ENCODE peak calls at places on chromosomes 1 and 21, in eight cellular contexts. A, C, Q, M, D, L, S and Y are unnamed samples.

GRCh38 chr1:209879539-209879938 is 51.8 kb downstream of the UTP25 start:
- DNase-seq in C (no peak), D (no peak), L (no peak), S (no peak), A (no peak), Q (no peak), M (peak), Y (no peak)

GRCh38 chr1:214003233-214003632 is 15.5 kb downstream of the PROX1 start:
- DNase-seq in D (no peak), M (no peak), L (no peak), C (no peak), A (no peak), Q (no peak), S (no peak), Y (no peak)

GRCh38 chr1:46394108-46394871 is at the start of gene FAAH:
- DNase-seq in D (no peak), L (no peak), M (peak), Q (peak), A (no peak), S (peak), C (no peak), Y (peak)

GRCh38 chr1:25617626-25618432 is 1.2 kb downstream of the MAN1C1 start:
- DNase-seq in L (no peak), M (no peak), C (no peak), S (peak), D (no peak), Q (peak), A (no peak), Y (no peak)

GRCh38 chr1:38375035-38375434 is 328.4 kb upstream of the POU3F1 start:
- DNase-seq in M (no peak), L (no peak), Q (no peak), S (no peak), C (no peak), A (no peak), D (no peak), Y (no peak)

GRCh38 chr1:42815938-42816599 is 853 bp upstream of the ERMAP start:
- DNase-seq in S (no peak), D (no peak), L (no peak), M (peak), A (no peak), Q (no peak), C (no peak), Y (no peak)

GRCh38 chr21:28979092-28979491 is 13.6 kb downstream of the LTN1 start:
- DNase-seq in M (no peak), D (no peak), C (no peak), A (no peak), Q (no peak), L (no peak), S (no peak), Y (no peak)

GRCh38 chr1:244424649-244425334 is 26.9 kb downstream of the ADSS2 start:
- DNase-seq in S (no peak), Q (no peak), C (no peak), M (no peak), A (no peak), D (no peak), L (no peak), Y (no peak)

GRCh38 chr1:226813671-226814591 is 56.5 kb upstream of the PSEN2 start:
- DNase-seq in L (no peak), D (no peak), A (no peak), Q (no peak), M (no peak), C (no peak), S (no peak), Y (no peak)

GRCh38 chr1:225813250-225813964 is 3.5 kb downstream of the EPHX1 start:
- DNase-seq in S (peak), L (no peak), Q (peak), C (no peak), M (peak), D (no peak), A (no peak), Y (no peak)

GRCh38 chr1:212132040-212132439 is 96.5 kb downstream of the DTL start:
- DNase-seq in D (no peak), A (no peak), C (no peak), M (no peak), Q (no peak), L (no peak), S (no peak), Y (no peak)

GRCh38 chr1:99327357-99327756 is 63.1 kb downstream of the PLPPR4 start:
- DNase-seq in S (no peak), L (no peak), D (no peak), A (no peak), Q (no peak), M (no peak), C (no peak), Y (no peak)

GRCh38 chr1:201447911-201448871 is 20.8 kb downstream of the PHLDA3 start:
- DNase-seq in Q (peak), C (peak), M (peak), S (peak), L (peak), A (no peak), D (peak), Y (no peak)
- TF ChIP-seq CTCF in Q (peak), C (peak), M (peak), S (peak), L (peak), A (peak), D (peak), Y (peak)

DNA sequence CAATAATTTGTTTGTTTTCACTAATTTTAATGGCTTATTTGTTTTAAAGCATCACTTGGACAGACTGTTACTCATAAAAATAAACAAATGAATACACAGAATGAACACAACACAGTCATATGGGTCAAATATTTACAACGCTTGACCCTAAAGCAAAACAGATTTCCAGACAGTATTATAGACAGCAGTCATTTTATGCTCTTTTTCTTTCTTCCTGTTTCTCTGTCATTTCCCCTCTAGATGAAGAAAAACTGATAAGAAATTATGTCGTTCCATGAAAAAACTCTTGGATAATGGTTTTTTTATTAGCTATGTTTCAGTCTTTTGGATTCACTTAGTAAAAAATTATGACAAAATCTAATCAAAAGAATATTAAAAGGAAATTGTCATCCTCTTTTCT is 297.3 kb upstream of the NEGR1 start:
- DNase-seq in Q (no peak), L (no peak), M (no peak), S (no peak), A (no peak), D (no peak), C (no peak), Y (no peak)
- TF ChIP-seq CTCF in Q (no peak), L (no peak), M (no peak), S (no peak), A (no peak), D (no peak), C (no peak), Y (no peak)

GRCh38 chr1:230861489-230861888 is 6.8 kb downstream of the C1orf198 start:
- DNase-seq in D (no peak), M (no peak), S (no peak), A (no peak), C (no peak), L (no peak), Q (no peak), Y (no peak)
- TF ChIP-seq CTCF in D (peak), M (peak), S (no peak), A (peak), C (peak), L (no peak), Q (no peak), Y (peak)

DNA sequence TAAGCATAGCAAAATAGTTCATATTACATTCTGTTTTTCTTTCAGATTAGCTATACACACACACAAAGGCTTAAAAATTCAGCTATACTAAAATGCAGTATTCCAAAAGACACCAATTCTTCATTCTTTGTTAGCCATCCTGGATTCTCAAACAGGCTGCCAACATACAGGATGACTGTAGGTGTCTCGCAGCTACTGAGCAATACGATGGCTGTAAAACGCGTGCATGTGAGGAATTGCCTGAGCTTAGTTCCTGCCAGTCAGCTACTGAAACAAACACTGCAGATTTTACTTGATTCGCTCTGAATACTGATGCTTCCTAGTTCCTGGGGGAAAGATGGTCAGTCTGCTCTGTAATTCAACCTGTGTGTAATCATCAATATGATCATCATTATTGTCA is 24.7 kb upstream of the HMGN1 start:
- DNase-seq in D (no peak), S (no peak), C (no peak), L (no peak), Q (no peak), M (peak), A (no peak), Y (no peak)
- TF ChIP-seq CTCF in D (peak), S (no peak), C (peak), L (no peak), Q (no peak), M (peak), A (peak), Y (peak)

GRCh38 chr1:77412794-77413530 is 131.1 kb downstream of the AK5 start:
- DNase-seq in Q (no peak), M (no peak), S (no peak), C (no peak), D (no peak), A (no peak), L (no peak), Y (no peak)

GRCh38 chr1:77412069-77412793 is 130.4 kb downstream of the AK5 start:
- DNase-seq in L (no peak), M (peak), A (peak), C (no peak), Q (no peak), S (no peak), D (no peak), Y (no peak)

GRCh38 chr1:77413541-77414335 is 131.9 kb downstream of the AK5 start:
- DNase-seq in D (no peak), S (no peak), M (no peak), C (no peak), A (no peak), L (no peak), Q (no peak), Y (no peak)

GRCh38 chr1:77415585-77415984 is 133.8 kb downstream of the AK5 start:
- DNase-seq in M (no peak), A (no peak), L (no peak), C (no peak), D (no peak), S (no peak), Q (no peak), Y (no peak)

DNA sequence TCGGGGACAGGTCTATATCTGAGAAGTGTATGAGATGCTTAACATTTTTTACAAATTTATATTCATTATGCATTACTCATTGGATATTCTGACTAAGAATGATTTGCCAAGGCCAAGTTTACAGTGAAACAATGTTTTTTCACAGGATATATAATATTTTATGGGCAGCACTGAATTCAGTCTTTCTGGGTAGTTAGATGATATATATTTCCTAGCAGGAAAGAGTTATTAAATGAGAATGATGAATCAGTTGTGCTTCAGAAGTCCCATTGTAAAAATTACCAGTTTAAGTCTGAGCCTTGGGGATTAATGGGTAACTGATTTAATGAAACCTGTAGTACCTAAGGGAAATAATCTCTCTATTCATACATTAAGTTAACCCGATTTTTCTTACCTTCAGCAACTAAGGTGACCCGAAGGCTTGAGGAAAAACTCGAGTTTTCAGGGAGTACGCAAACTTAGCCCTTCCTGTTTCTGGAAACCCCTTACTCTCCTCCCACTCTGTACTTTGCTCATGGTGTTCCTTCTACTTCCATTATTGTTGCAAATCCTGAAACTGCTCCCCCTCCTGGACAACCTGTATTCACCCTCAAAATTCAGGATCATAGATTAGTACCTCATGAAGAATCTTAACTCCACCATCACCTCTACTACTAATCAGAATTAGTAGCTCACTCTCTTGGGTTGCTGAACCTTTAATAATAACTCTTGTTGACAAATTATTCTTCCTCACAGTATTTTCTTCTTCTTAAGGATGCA is 135.1 kb downstream of the AK5 start:
- DNase-seq in D (no peak), C (no peak), S (no peak), L (no peak), M (no peak), Q (no peak), A (no peak), Y (no peak)
- TF ChIP-seq CTCF in D (peak), C (no peak), S (peak), L (no peak), M (peak), Q (no peak), A (peak), Y (peak)